ENCODE peak calls at places on chromosomes 13 and 19, in seven cellular contexts. One of them, this sample, is unnamed.
A peak's percentile ranks its signal among the peaks of the same experiment; 100 is the strongest.

GRCh38 chr13:33524086-33524485 is 238.5 kb upstream of the STARD13 start:
- DNase-seq in M059J: peak; percentile 85
- DNase-seq in psoas muscle: no peak
- DNase-seq in epithelial cell of prostate: no peak
- DNase-seq in substantia nigra: no peak
- DNase-seq in PC-3: peak; percentile 93
- DNase-seq in GM10248: no peak
- DNase-seq in this sample: no peak

GRCh38 chr19:27780367-27781065 is 1432.4 kb downstream of the UQCRFS1 start:
- DNase-seq in M059J: no peak
- DNase-seq in psoas muscle: no peak
- DNase-seq in epithelial cell of prostate: no peak
- DNase-seq in substantia nigra: no peak
- DNase-seq in PC-3: no peak
- DNase-seq in GM10248: no peak
- DNase-seq in this sample: no peak

GRCh38 chr13:109479991-109480696 is 306.2 kb downstream of the IRS2 start:
- DNase-seq in M059J: no peak
- DNase-seq in psoas muscle: no peak
- DNase-seq in epithelial cell of prostate: no peak
- DNase-seq in substantia nigra: no peak
- DNase-seq in PC-3: peak; percentile 52
- DNase-seq in GM10248: no peak
- DNase-seq in this sample: no peak

GRCh38 chr13:42101821-42102580 is 53.6 kb downstream of the DGKH start:
- DNase-seq in M059J: peak; percentile 52
- DNase-seq in psoas muscle: no peak
- DNase-seq in epithelial cell of prostate: no peak
- DNase-seq in substantia nigra: no peak
- DNase-seq in PC-3: no peak
- DNase-seq in GM10248: no peak
- DNase-seq in this sample: no peak

GRCh38 chr13:39210961-39211534 is 172.8 kb downstream of the NHLRC3 start:
- DNase-seq in M059J: no peak
- DNase-seq in psoas muscle: no peak
- DNase-seq in epithelial cell of prostate: no peak
- DNase-seq in substantia nigra: no peak
- DNase-seq in PC-3: no peak
- DNase-seq in GM10248: no peak
- DNase-seq in this sample: no peak

GRCh38 chr19:33325920-33326319 is 23.6 kb upstream of the CEBPA start:
- DNase-seq in M059J: peak; percentile 23
- DNase-seq in psoas muscle: peak; percentile 72
- DNase-seq in epithelial cell of prostate: no peak
- DNase-seq in substantia nigra: peak; percentile 58
- DNase-seq in PC-3: no peak
- DNase-seq in GM10248: no peak
- DNase-seq in this sample: no peak

GRCh38 chr19:49741210-49741844 is 21.8 kb downstream of the TSKS start:
- DNase-seq in M059J: peak; percentile 66
- DNase-seq in psoas muscle: no peak
- DNase-seq in epithelial cell of prostate: no peak
- DNase-seq in substantia nigra: no peak
- DNase-seq in PC-3: no peak
- DNase-seq in GM10248: no peak
- DNase-seq in this sample: no peak

GRCh38 chr13:19117913-19118739 is 63.5 kb downstream of the TUBA3C start:
- DNase-seq in M059J: no peak
- DNase-seq in psoas muscle: no peak
- DNase-seq in epithelial cell of prostate: no peak
- DNase-seq in substantia nigra: no peak
- DNase-seq in PC-3: no peak
- DNase-seq in GM10248: no peak
- DNase-seq in this sample: no peak

GRCh38 chr13:105063676-105064075 is 1471.8 kb downstream of the EFNB2 start:
- DNase-seq in M059J: peak; percentile 9
- DNase-seq in psoas muscle: no peak
- DNase-seq in epithelial cell of prostate: no peak
- DNase-seq in substantia nigra: no peak
- DNase-seq in PC-3: peak; percentile 3
- DNase-seq in GM10248: no peak
- DNase-seq in this sample: no peak

GRCh38 chr13:29849731-29850212 is 645 bp downstream of the UBL3 start:
- DNase-seq in M059J: peak; percentile 74
- DNase-seq in psoas muscle: peak; percentile 65
- DNase-seq in epithelial cell of prostate: peak; percentile 31
- DNase-seq in substantia nigra: peak; percentile 65
- DNase-seq in PC-3: peak; percentile 55
- DNase-seq in GM10248: peak; percentile 32
- DNase-seq in this sample: no peak

GRCh38 chr19:54905908-54906511 is at the start of gene NCR1:
- DNase-seq in M059J: peak; percentile 20
- DNase-seq in psoas muscle: no peak
- DNase-seq in epithelial cell of prostate: no peak
- DNase-seq in substantia nigra: peak; percentile 11
- DNase-seq in PC-3: no peak
- DNase-seq in GM10248: no peak
- DNase-seq in this sample: no peak

GRCh38 chr13:49641810-49642291 is 13.5 kb downstream of the ARL11 start:
- DNase-seq in M059J: peak; percentile 75
- DNase-seq in psoas muscle: peak; percentile 45
- DNase-seq in epithelial cell of prostate: peak; percentile 63
- DNase-seq in substantia nigra: peak; percentile 30
- DNase-seq in PC-3: peak; percentile 36
- DNase-seq in GM10248: no peak
- DNase-seq in this sample: no peak

GRCh38 chr19:11693505-11694499 is 44.9 kb downstream of the ZNF823 start:
- DNase-seq in M059J: peak; percentile 44
- DNase-seq in psoas muscle: no peak
- DNase-seq in epithelial cell of prostate: no peak
- DNase-seq in substantia nigra: no peak
- DNase-seq in PC-3: peak; percentile 52
- DNase-seq in GM10248: no peak
- DNase-seq in this sample: no peak

GRCh38 chr19:41753936-41754529 is 1.3 kb upstream of the CEACAM6 start:
- DNase-seq in M059J: peak; percentile 30
- DNase-seq in psoas muscle: no peak
- DNase-seq in epithelial cell of prostate: no peak
- DNase-seq in substantia nigra: peak; percentile 8
- DNase-seq in PC-3: peak; percentile 69
- DNase-seq in GM10248: peak; percentile 33
- DNase-seq in this sample: no peak

GRCh38 chr13:24081388-24081787 is 79.1 kb upstream of the SPATA13 start:
- DNase-seq in M059J: no peak
- DNase-seq in psoas muscle: no peak
- DNase-seq in epithelial cell of prostate: no peak
- DNase-seq in substantia nigra: no peak
- DNase-seq in PC-3: no peak
- DNase-seq in GM10248: no peak
- DNase-seq in this sample: no peak

GRCh38 chr19:49502866-49503581 is 6.8 kb downstream of the RPS11 start:
- DNase-seq in M059J: peak; percentile 73
- DNase-seq in psoas muscle: peak; percentile 52
- DNase-seq in epithelial cell of prostate: no peak
- DNase-seq in substantia nigra: no peak
- DNase-seq in PC-3: peak; percentile 83
- DNase-seq in GM10248: no peak
- DNase-seq in this sample: no peak

GRCh38 chr19:6521718-6522646 is 8.8 kb upstream of the TNFSF9 start:
- DNase-seq in M059J: peak; percentile 67
- DNase-seq in psoas muscle: no peak
- DNase-seq in epithelial cell of prostate: no peak
- DNase-seq in substantia nigra: no peak
- DNase-seq in PC-3: no peak
- DNase-seq in GM10248: peak; percentile 76
- DNase-seq in this sample: no peak

GRCh38 chr13:80235131-80235530 is 105.8 kb downstream of the SPRY2 start:
- DNase-seq in M059J: peak; percentile 19
- DNase-seq in psoas muscle: no peak
- DNase-seq in epithelial cell of prostate: no peak
- DNase-seq in substantia nigra: no peak
- DNase-seq in PC-3: peak; percentile 53
- DNase-seq in GM10248: no peak
- DNase-seq in this sample: no peak

GRCh38 chr13:33787051-33787591 is 30.8 kb upstream of the RFC3 start:
- DNase-seq in M059J: peak; percentile 58
- DNase-seq in psoas muscle: no peak
- DNase-seq in epithelial cell of prostate: no peak
- DNase-seq in substantia nigra: no peak
- DNase-seq in PC-3: no peak
- DNase-seq in GM10248: peak; percentile 18
- DNase-seq in this sample: no peak